ENCODE peak calls at places on chromosomes 1 and 21, in nine cellular contexts. R is Right ventricle myocardium superior, T is HS-27A, N is breast epithelium, I is amygdala, E is left ventricle myocardium superior, F is choroid plexus epithelial cell, O is lower lobe of right lung, A is Kasumi-1. Z is an unnamed sample.

GRCh38 chr1:221670081-221670480 is 71.8 kb downstream of the DUSP10 start:
- DNase-seq in O (no peak), R (no peak), I (no peak), N (no peak), F (no peak), A (no peak), E (no peak), T (no peak), Z (no peak)

GRCh38 chr1:12435639-12436344 is 182.2 kb downstream of the DHRS3 start:
- DNase-seq in F (peak), A (peak), T (no peak), R (no peak), O (no peak), I (no peak), N (no peak), E (no peak), Z (no peak)

GRCh38 chr1:233885196-233886028 is 19.1 kb upstream of the SLC35F3 start:
- DNase-seq in F (no peak), O (no peak), R (no peak), A (no peak), N (no peak), E (no peak), T (no peak), I (no peak), Z (no peak)

GRCh38 chr1:53378061-53378460 is 50.2 kb upstream of the LRP8 start:
- DNase-seq in R (no peak), E (no peak), N (peak), T (no peak), I (no peak), A (no peak), F (no peak), O (peak), Z (no peak)

GRCh38 chr1:74053407-74053806 is 144.6 kb downstream of the LRRIQ3 start:
- DNase-seq in N (no peak), A (no peak), R (no peak), T (no peak), O (no peak), E (no peak), I (no peak), F (no peak), Z (no peak)

GRCh38 chr1:29677028-29678024 is 441.0 kb downstream of the PTPRU start:
- DNase-seq in E (no peak), R (no peak), I (no peak), A (no peak), T (no peak), F (no peak), N (no peak), O (no peak), Z (peak)

GRCh38 chr1:31524196-31524967 is 51.9 kb upstream of the TINAGL1 start:
- DNase-seq in I (no peak), R (no peak), T (no peak), N (no peak), A (no peak), E (no peak), O (peak), F (no peak), Z (no peak)

GRCh38 chr1:222310830-222311229 is 237.1 kb downstream of the HHIPL2 start:
- DNase-seq in A (no peak), F (no peak), I (peak), E (peak), N (no peak), T (no peak), O (no peak), R (peak), Z (no peak)

GRCh38 chr21:25925936-25926335 is 191.2 kb downstream of the GABPA start:
- DNase-seq in R (no peak), F (peak), A (peak), T (no peak), N (no peak), E (no peak), O (no peak), I (no peak), Z (no peak)

GRCh38 chr1:202291961-202292712 is 49.6 kb downstream of the UBE2T start:
- DNase-seq in R (no peak), T (no peak), E (peak), A (no peak), I (no peak), N (no peak), O (no peak), F (peak), Z (peak)

GRCh38 chr1:156693858-156694562 is 11.4 kb downstream of the CRABP2 start:
- DNase-seq in I (no peak), A (peak), T (no peak), R (no peak), E (no peak), F (no peak), N (peak), O (no peak), Z (peak)